ENCODE peak calls at places on chromosomes 7 and 10, in seven cellular contexts. A is omental fat pad, N is uterus, K is transverse colon, F is nephron progenitor cell, B is cardiac muscle cell, E is B cell. Y is an unnamed sample.

GRCh38 chr7:120023494-120024167 is 249.3 kb upstream of the KCND2 start:
- DNase-seq in A (no peak), N (no peak), K (no peak), F (no peak), B (peak), E (no peak), Y (no peak)

GRCh38 chr7:130982160-130982638 is 248.2 kb upstream of the KLF14 start:
- DNase-seq in A (no peak), N (no peak), K (no peak), F (no peak), B (peak), E (peak), Y (no peak)

GRCh38 chr10:116892873-116893685 is 43.8 kb downstream of the ENO4 start:
- DNase-seq in A (no peak), N (no peak), K (no peak), F (no peak), B (peak), E (peak), Y (no peak)

GRCh38 chr10:88791924-88792323 is 10.6 kb upstream of the LIPM start:
- DNase-seq in A (no peak), N (no peak), K (no peak), F (peak), B (peak), E (peak), Y (peak)

GRCh38 chr10:16887565-16887964 is 70.3 kb upstream of the RSU1 start:
- DNase-seq in A (no peak), N (no peak), K (no peak), F (no peak), B (peak), E (no peak), Y (no peak)

GRCh38 chr10:63491558-63492316 is 26.0 kb upstream of the JMJD1C start:
- DNase-seq in A (no peak), N (peak), K (no peak), F (no peak), B (peak), E (no peak), Y (no peak)

GRCh38 chr10:57222603-57223002 is 861.5 kb upstream of the ZWINT start:
- DNase-seq in A (no peak), N (no peak), K (no peak), F (no peak), B (no peak), E (no peak), Y (no peak)

GRCh38 chr7:158302274-158303070 is 285.2 kb downstream of the PTPRN2 start:
- DNase-seq in A (no peak), N (no peak), K (no peak), F (no peak), B (peak), E (no peak), Y (no peak)

GRCh38 chr7:56079450-56080185 is 13.1 kb downstream of the PHKG1 start:
- DNase-seq in A (no peak), N (peak), K (peak), F (no peak), B (peak), E (no peak), Y (peak)

GRCh38 chr10:130809181-130809580 is 502.3 kb downstream of the TCERG1L start:
- DNase-seq in A (no peak), N (no peak), K (no peak), F (no peak), B (no peak), E (no peak), Y (no peak)

GRCh38 chr7:2279873-2280272 is 34.4 kb downstream of the SNX8 start:
- DNase-seq in A (no peak), N (no peak), K (no peak), F (no peak), B (peak), E (no peak), Y (no peak)

GRCh38 chr7:66464059-66464458 is 164.6 kb upstream of the KCTD7 start:
- DNase-seq in A (no peak), N (no peak), K (no peak), F (no peak), B (no peak), E (peak), Y (no peak)

GRCh38 chr7:100128602-100128963 is 1.8 kb downstream of the MBLAC1 start:
- DNase-seq in A (no peak), N (no peak), K (no peak), F (no peak), B (no peak), E (no peak), Y (no peak)

GRCh38 chr10:84341538-84341856 is 13.1 kb downstream of the CCSER2 start:
- DNase-seq in A (no peak), N (no peak), K (no peak), F (no peak), B (no peak), E (no peak), Y (no peak)

GRCh38 chr10:98425511-98426352 is 10.8 kb upstream of the PYROXD2 start:
- DNase-seq in A (no peak), N (no peak), K (peak), F (peak), B (peak), E (peak), Y (peak)

GRCh38 chr7:50822716-50823115 is 40.0 kb upstream of the GRB10 start:
- DNase-seq in A (no peak), N (no peak), K (no peak), F (no peak), B (no peak), E (no peak), Y (no peak)

GRCh38 chr10:96896884-96897589 is 64.9 kb downstream of the LCOR start:
- DNase-seq in A (no peak), N (no peak), K (no peak), F (no peak), B (no peak), E (no peak), Y (no peak)

GRCh38 chr7:79341902-79342301 is 111.6 kb downstream of the MAGI2 start:
- DNase-seq in A (no peak), N (no peak), K (no peak), F (no peak), B (no peak), E (no peak), Y (no peak)

GRCh38 chr7:2726316-2727018 is 38.5 kb downstream of the AMZ1 start:
- DNase-seq in A (no peak), N (peak), K (no peak), F (no peak), B (no peak), E (no peak), Y (no peak)

GRCh38 chr10:103696411-103697145 is 158.8 kb downstream of the SH3PXD2A start:
- DNase-seq in A (no peak), N (peak), K (peak), F (peak), B (peak), E (peak), Y (peak)
- TF ChIP-seq CTCF in A (no peak), N (peak), K (no peak), F (peak), B (peak), E (peak), Y (peak)

GRCh38 chr7:33108591-33108930 is 643 bp downstream of the RP9 start:
- DNase-seq in A (no peak), N (no peak), K (peak), F (no peak), B (no peak), E (peak), Y (peak)
- TF ChIP-seq CTCF in A (no peak), N (no peak), K (peak), F (no peak), B (peak), E (no peak), Y (no peak)

GRCh38 chr7:122095642-122096041 is 48.4 kb downstream of the AASS start:
- DNase-seq in A (no peak), N (no peak), K (no peak), F (no peak), B (no peak), E (no peak), Y (no peak)

GRCh38 chr7:122092964-122093797 is 50.9 kb downstream of the AASS start:
- DNase-seq in A (peak), N (peak), K (peak), F (peak), B (peak), E (peak), Y (peak)
- TF ChIP-seq CTCF in A (no peak), N (peak), K (peak), F (peak), B (peak), E (peak), Y (peak)

GRCh38 chr7:23941551-23941950 is 231.5 kb downstream of the STK31 start:
- DNase-seq in A (no peak), N (no peak), K (no peak), F (no peak), B (no peak), E (no peak), Y (no peak)

GRCh38 chr7:23942032-23942431 is 232.0 kb downstream of the STK31 start:
- DNase-seq in A (no peak), N (no peak), K (no peak), F (no peak), B (no peak), E (no peak), Y (no peak)

GRCh38 chr7:23944131-23944530 is 234.1 kb downstream of the STK31 start:
- DNase-seq in A (no peak), N (no peak), K (no peak), F (no peak), B (no peak), E (no peak), Y (no peak)

GRCh38 chr7:23938230-23938629 is 228.2 kb downstream of the STK31 start:
- DNase-seq in A (no peak), N (no peak), K (no peak), F (no peak), B (no peak), E (no peak), Y (no peak)

DNA sequence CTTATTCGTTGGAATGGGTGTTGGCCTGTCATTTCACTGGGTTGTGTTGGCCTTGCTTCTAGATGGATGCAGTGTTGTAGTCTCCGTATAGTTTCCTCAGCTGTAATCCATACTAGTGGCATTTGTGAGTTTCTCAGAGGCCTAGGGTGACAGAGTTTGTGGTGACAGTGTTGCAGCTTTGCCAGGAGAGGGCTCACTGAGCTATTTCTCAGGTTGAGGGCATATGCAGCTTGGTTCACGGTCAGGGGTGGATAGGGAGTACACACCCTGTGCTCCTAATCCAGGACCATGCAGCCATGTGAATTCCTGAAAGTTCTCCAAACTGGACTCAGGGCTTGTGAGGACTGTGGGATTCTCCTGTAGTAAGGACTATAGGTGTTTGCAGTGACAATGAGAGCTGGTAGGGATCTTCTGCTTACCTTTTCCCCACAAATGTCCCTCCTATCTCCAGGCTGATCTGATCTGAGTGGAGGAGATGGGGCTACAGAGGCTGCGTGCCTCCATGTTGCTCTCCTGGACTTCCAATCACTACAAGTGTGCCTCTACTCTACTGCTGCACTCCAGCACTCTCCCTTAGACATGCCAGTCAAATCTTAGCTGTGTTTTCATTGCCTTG is 229.0 kb downstream of the STK31 start:
- DNase-seq in A (no peak), N (no peak), K (peak), F (peak), B (peak), E (no peak), Y (peak)
- TF ChIP-seq CTCF in A (no peak), N (no peak), K (peak), F (peak), B (peak), E (no peak), Y (no peak)